ENCODE peak calls at places on chromosomes 16 and 17, in seven cellular contexts. U is mucosa of descending colon; Z is stimulated activated CD4-positive, alpha-beta T cell treated with anti-CD3 and anti-CD28 coated beads, Interleukin-4, amount 100 ng/mL, for 4 hours; L is DMS153; B is IMR-90; A is colonic mucosa; W is KBM-7. F is an unnamed sample.
A peak's percentile ranks its signal among the peaks of the same experiment; 100 is the strongest.

GRCh38 chr16:4511441-4512082 is 27.0 kb downstream of the CDIP1 start:
- DNase-seq in Z (no peak), L (peak; percentile 7), A (peak; percentile 55), U (peak; percentile 73), B (peak; percentile 39), W (peak; percentile 72), F (peak; percentile 73)

GRCh38 chr16:13997526-13997925 is 73.6 kb upstream of the MRTFB start:
- DNase-seq in L (no peak), A (no peak), W (no peak), U (no peak), B (no peak), Z (no peak), F (no peak)

GRCh38 chr16:68231384-68232136 is 4.4 kb downstream of the ESRP2 start:
- DNase-seq in W (no peak), B (no peak), Z (no peak), A (no peak), U (no peak), L (no peak), F (no peak)

GRCh38 chr17:79677646-79678045 is 53.1 kb upstream of the ENPP7 start:
- DNase-seq in L (no peak), U (no peak), B (no peak), A (no peak), Z (no peak), W (no peak), F (peak; percentile 38)

GRCh38 chr16:54847609-54848008 is 83.1 kb upstream of the IRX5 start:
- DNase-seq in W (no peak), A (no peak), Z (no peak), L (no peak), B (no peak), U (no peak), F (no peak)

GRCh38 chr16:87853411-87854052 is 15.8 kb downstream of the SLC7A5 start:
- DNase-seq in Z (peak; percentile 75), A (peak; percentile 95), W (peak; percentile 93), U (peak; percentile 91), B (peak; percentile 90), L (peak; percentile 84), F (peak; percentile 95)

GRCh38 chr17:8057691-8058114 is 18.8 kb downstream of the ALOX15B start:
- DNase-seq in L (peak; percentile 30), W (peak; percentile 91), B (peak; percentile 75), A (peak; percentile 48), U (peak; percentile 63), Z (no peak), F (peak; percentile 64)

GRCh38 chr17:75827291-75828050 is 16.7 kb downstream of the UNC13D start:
- DNase-seq in Z (peak; percentile 63), A (peak; percentile 56), U (peak; percentile 64), W (peak; percentile 67), B (peak; percentile 41), L (peak; percentile 44), F (peak; percentile 62)

GRCh38 chr16:77849640-77850258 is 61.4 kb downstream of the VAT1L start:
- DNase-seq in U (no peak), A (no peak), L (no peak), Z (no peak), W (no peak), B (no peak), F (no peak)

GRCh38 chr17:42112552-42113176 is at the start of gene DHX58:
- DNase-seq in B (peak; percentile 80), Z (peak; percentile 63), A (peak; percentile 85), U (peak; percentile 89), L (peak; percentile 77), W (peak; percentile 79), F (peak; percentile 81)

GRCh38 chr16:86534779-86535605 is 20.0 kb downstream of the MTHFSD start:
- DNase-seq in A (no peak), Z (no peak), U (no peak), W (no peak), B (no peak), L (no peak), F (no peak)

GRCh38 chr16:88017551-88018101 is 66.4 kb downstream of the BANP start:
- DNase-seq in U (no peak), L (no peak), Z (no peak), W (no peak), B (no peak), A (no peak), F (no peak)

GRCh38 chr17:15510361-15510760 is 42.9 kb upstream of the CDRT4 start:
- DNase-seq in A (no peak), U (no peak), B (peak; percentile 83), L (no peak), Z (no peak), W (no peak), F (no peak)

GRCh38 chr17:19264681-19265080 is 27.5 kb downstream of the EPN2 start:
- DNase-seq in B (no peak), Z (no peak), W (no peak), L (no peak), U (no peak), A (no peak), F (no peak)

GRCh38 chr16:79598341-79599181 is 2.0 kb downstream of the MAF start:
- DNase-seq in Z (peak; percentile 35), B (no peak), L (peak; percentile 46), U (peak; percentile 48), W (peak; percentile 44), A (peak; percentile 29), F (peak; percentile 62)

GRCh38 chr17:74427048-74427762 is 4.7 kb upstream of the GPRC5C start:
- DNase-seq in Z (no peak), L (no peak), B (no peak), U (peak; percentile 90), W (no peak), A (peak; percentile 91), F (peak; percentile 86)

GRCh38 chr16:83771306-83771942 is 36.4 kb upstream of the HSBP1 start:
- DNase-seq in L (peak; percentile 31), B (no peak), A (no peak), W (no peak), Z (no peak), U (no peak), F (peak; percentile 66)

GRCh38 chr17:15883617-15884111 is 61.3 kb upstream of the ADORA2B start:
- DNase-seq in L (no peak), U (no peak), A (no peak), Z (no peak), W (peak; percentile 15), B (peak; percentile 93), F (no peak)

GRCh38 chr16:54812229-54812628 is 118.4 kb upstream of the IRX5 start:
- DNase-seq in L (no peak), A (no peak), W (no peak), Z (no peak), B (no peak), U (no peak), F (no peak)

GRCh38 chr17:15185625-15185991 is 79.5 kb downstream of the PMP22 start:
- DNase-seq in W (no peak), Z (no peak), U (peak; percentile 5), B (peak; percentile 36), L (no peak), A (peak; percentile 20), F (no peak)

GRCh38 chr16:89945654-89946053 is 2.9 kb upstream of the DEF8 start:
- DNase-seq in L (peak; percentile 48), Z (no peak), B (no peak), A (no peak), U (peak; percentile 35), W (peak; percentile 23), F (no peak)

GRCh38 chr17:43599046-43599395 is 52.9 kb upstream of the ETV4 start:
- DNase-seq in B (no peak), L (no peak), W (no peak), U (no peak), A (no peak), Z (no peak), F (no peak)

GRCh38 chr16:6695666-6696065 is 637.0 kb upstream of the RBFOX1 start:
- DNase-seq in L (no peak), A (no peak), W (no peak), Z (no peak), B (no peak), U (no peak), F (no peak)

GRCh38 chr16:84893849-84894599 is 74.2 kb downstream of the CRISPLD2 start:
- DNase-seq in U (no peak), L (no peak), Z (no peak), B (no peak), A (no peak), W (no peak), F (no peak)

GRCh38 chr17:57911834-57912673 is 43.2 kb downstream of the CUEDC1 start:
- DNase-seq in W (no peak), A (peak; percentile 96), L (peak; percentile 97), Z (no peak), B (no peak), U (peak; percentile 95), F (peak; percentile 97)

F was measured in stomach.